ENCODE peak calls at places on chromosome 5, in nine cellular contexts. V, N, Z, I, H, U, K, G and W are unnamed samples.

GRCh38 chr5:139064613-139065012 is 133.6 kb downstream of the SIL1 start:
- DNase-seq in U (no peak), G (no peak), V (no peak), H (no peak), N (no peak), I (no peak), Z (peak), K (no peak), W (no peak)

GRCh38 chr5:67648201-67648671 is 451.6 kb upstream of the CD180 start:
- DNase-seq in K (no peak), I (peak), V (no peak), H (peak), G (peak), N (no peak), Z (peak), U (no peak), W (peak)

GRCh38 chr5:139667730-139668063 is 19.5 kb downstream of the CXXC5 start:
- DNase-seq in U (no peak), N (no peak), V (no peak), G (no peak), H (no peak), I (no peak), Z (no peak), K (no peak), W (no peak)

GRCh38 chr5:89401012-89401411 is 518.0 kb upstream of the MEF2C start:
- DNase-seq in U (no peak), K (no peak), H (no peak), G (no peak), V (no peak), I (no peak), Z (no peak), N (no peak), W (no peak)

GRCh38 chr5:41871866-41872265 is 1.6 kb upstream of the OXCT1 start:
- DNase-seq in G (peak), V (no peak), I (peak), U (no peak), H (peak), Z (no peak), N (no peak), K (no peak), W (no peak)

GRCh38 chr5:110769282-110769681 is 30.5 kb downstream of the SLC25A46 start:
- DNase-seq in U (no peak), Z (no peak), H (no peak), V (no peak), I (no peak), K (no peak), N (no peak), G (no peak), W (no peak)

GRCh38 chr5:56177134-56177533 is 56.0 kb downstream of the ANKRD55 start:
- DNase-seq in U (no peak), N (no peak), K (no peak), I (no peak), G (no peak), V (no peak), Z (no peak), H (no peak), W (no peak)

GRCh38 chr5:11048760-11049159 is 287.7 kb upstream of the DAP start:
- DNase-seq in H (no peak), V (peak), Z (no peak), I (no peak), G (no peak), U (no peak), K (no peak), N (no peak), W (no peak)

GRCh38 chr5:106727071-106727470 is 943.7 kb downstream of the EFNA5 start:
- DNase-seq in Z (no peak), I (no peak), N (no peak), V (no peak), U (no peak), H (no peak), G (no peak), K (no peak), W (no peak)

GRCh38 chr5:18105449-18105848 is 471.2 kb downstream of the TAF11L14 start:
- DNase-seq in Z (no peak), N (no peak), G (no peak), V (no peak), I (no peak), K (no peak), U (no peak), H (no peak), W (no peak)

GRCh38 chr5:5066276-5067186 is 73.6 kb upstream of the ADAMTS16 start:
- DNase-seq in U (no peak), N (no peak), G (peak), I (no peak), H (no peak), Z (no peak), K (no peak), V (peak), W (no peak)

GRCh38 chr5:98470747-98471146 is 302.7 kb upstream of the RGMB start:
- DNase-seq in G (no peak), N (no peak), V (no peak), H (no peak), Z (no peak), K (no peak), I (no peak), U (no peak), W (no peak)

GRCh38 chr5:20262896-20263295 is 274.9 kb upstream of the CDH18 start:
- DNase-seq in H (no peak), I (no peak), G (no peak), V (no peak), U (no peak), K (no peak), Z (no peak), N (no peak), W (no peak)

GRCh38 chr5:35185518-35185917 is 44.8 kb downstream of the PRLR start:
- DNase-seq in N (no peak), U (no peak), Z (no peak), V (no peak), I (no peak), G (no peak), H (no peak), K (no peak), W (no peak)

GRCh38 chr5:102664946-102665345 is 90.2 kb upstream of the PAM start:
- DNase-seq in N (no peak), G (no peak), K (no peak), V (peak), H (no peak), I (no peak), Z (no peak), U (no peak), W (no peak)

DNA sequence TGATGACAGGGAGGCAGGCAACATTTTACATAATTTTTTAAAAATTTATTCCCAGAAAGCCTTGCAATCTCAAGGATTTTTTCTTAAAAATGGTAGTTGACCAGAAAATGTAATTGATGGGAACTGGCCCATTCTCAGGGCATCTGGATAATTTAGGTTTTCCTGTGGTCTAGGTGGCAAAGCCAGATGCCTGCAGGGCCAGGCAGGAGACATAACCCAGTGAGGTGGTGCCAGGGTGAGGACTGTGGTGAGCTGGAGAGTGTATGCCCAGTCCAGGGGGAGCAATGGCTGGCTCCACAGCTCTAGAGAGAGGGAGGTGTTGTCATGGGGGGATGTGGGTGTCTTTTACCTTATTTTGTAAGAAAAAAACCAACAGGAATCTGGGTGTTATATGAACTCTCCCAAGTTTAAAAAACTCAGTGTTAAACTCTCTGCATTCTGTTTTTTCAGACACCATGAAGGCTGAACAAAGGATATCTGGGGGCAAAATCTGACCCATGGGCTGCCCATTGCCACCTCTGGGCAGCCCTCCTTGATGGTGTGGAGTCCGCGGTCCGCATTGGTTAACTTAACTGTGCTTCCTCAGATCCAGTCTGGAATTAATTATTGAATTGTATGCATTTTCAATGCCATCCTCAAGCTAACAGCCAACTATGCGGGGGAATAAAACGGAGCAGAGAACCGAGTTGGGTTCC is 43.9 kb downstream of the BOD1 start:
- DNase-seq in G (no peak), N (no peak), V (no peak), Z (no peak), I (no peak), U (no peak), H (no peak), K (no peak), W (no peak)
- H3K4me3 ChIP-seq in G (no peak), N (no peak), V (no peak), Z (no peak), I (peak), U (no peak), H (peak), K (no peak), W (no peak)

DNA sequence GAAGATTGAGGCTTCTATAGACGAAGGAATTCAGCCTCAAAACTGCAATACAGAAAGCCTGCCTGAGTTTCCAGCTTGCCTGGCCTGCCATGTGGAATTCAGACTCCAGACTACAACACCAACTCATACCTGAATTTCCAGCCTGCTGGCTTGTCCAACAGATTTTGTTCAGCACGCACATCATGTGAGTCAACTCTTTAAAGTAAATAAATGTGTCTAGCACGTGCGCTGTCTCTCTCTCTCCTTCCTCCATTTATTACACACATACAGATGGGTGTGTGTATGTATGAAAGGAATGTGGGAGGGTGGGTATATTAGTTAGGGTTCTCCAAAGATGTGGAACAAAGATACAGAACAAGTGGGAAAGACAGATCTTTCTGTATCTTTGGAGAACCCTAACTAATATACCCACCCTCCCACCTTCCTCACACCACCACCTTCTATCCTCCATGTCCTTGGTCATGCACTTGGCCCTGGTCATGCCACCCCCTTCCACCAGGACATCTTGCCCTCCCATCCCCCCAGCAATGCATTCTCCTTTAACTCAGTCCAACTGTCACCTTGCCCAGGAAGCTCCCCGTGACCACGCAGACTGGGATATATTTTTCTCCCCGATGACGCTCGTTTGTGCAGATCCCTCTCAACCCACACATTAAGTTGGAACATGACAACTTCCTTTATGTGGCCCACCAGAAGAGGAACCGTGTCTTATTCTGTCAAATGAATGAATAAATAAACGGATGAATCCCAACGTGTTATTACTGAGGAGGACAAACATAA is 82.5 kb upstream of the TAS2R1 start:
- DNase-seq in H (no peak), N (no peak), I (no peak), K (no peak), Z (no peak), U (no peak), G (no peak), V (no peak), W (peak)
- H3K4me3 ChIP-seq in H (no peak), N (no peak), I (no peak), K (no peak), Z (no peak), U (no peak), G (no peak), V (no peak), W (no peak)

DNA sequence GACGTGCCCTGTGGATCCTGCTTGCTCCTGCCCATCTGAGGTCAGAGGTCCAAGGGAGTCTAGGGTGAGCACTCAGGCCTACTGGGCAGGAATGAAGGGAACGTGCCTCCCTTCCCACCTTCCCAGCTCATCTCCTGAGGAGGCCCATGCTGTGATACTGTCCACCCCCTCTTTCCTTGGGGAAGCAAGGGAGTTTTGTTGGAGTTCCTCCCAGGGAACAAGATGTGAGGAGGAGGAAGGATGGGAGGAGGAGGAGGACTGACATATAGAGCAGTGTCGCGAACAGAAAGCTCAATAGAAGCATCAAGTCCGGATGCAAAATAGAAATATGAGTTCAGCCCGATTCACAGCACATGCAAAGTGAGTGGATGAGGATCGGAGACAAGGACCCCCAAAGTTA is 41.0 kb downstream of the SLC6A7 start:
- DNase-seq in G (no peak), Z (no peak), K (no peak), U (no peak), H (no peak), I (no peak), N (no peak), V (no peak), W (no peak)
- H3K4me3 ChIP-seq in G (no peak), Z (no peak), K (no peak), U (no peak), H (no peak), I (no peak), N (no peak), V (no peak), W (no peak)

DNA sequence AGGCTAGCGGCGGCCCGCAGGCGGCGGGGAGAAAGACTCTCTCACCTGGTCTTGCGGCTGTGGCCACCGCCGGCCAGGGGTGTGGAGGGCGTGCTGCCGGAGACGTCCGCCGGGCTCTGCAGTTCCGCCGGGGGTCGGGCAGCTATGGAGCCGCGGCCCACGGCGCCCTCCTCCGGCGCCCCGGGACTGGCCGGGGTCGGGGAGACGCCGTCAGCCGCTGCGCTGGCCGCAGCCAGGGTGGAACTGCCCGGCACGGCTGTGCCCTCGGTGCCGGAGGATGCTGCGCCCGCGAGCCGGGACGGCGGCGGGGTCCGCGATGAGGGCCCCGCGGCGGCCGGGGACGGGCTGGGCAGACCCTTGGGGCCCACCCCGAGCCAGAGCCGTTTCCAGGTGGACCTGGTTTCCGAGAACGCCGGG is 253 bp downstream of the SLC12A2 start:
- DNase-seq in V (peak), K (peak), G (no peak), H (no peak), I (peak), U (no peak), Z (no peak), N (no peak), W (no peak)
- H3K4me3 ChIP-seq in V (peak), K (peak), G (peak), H (peak), I (peak), U (peak), Z (peak), N (peak), W (peak)